ENCODE peak calls at places on chromosome 9, in nine cellular contexts. One of them, this sample, is unnamed.

GRCh38 chr9:37592108-37592951 is at the start of gene TOMM5:
- DNase-seq in fibroblast of pulmonary artery: peak
- DNase-seq in GM12878: peak
- DNase-seq in GM13976: peak
- DNase-seq in brain microvascular endothelial cell: peak
- DNase-seq in MM.1S: peak
- DNase-seq in cardiac fibroblast: peak
- DNase-seq in heart left ventricle: peak
- DNase-seq in AG04449: peak
- DNase-seq in this sample: peak

GRCh38 chr9:89919171-89919681 is 314.4 kb downstream of the GADD45G start:
- DNase-seq in fibroblast of pulmonary artery: no peak
- DNase-seq in GM12878: peak
- DNase-seq in GM13976: peak
- DNase-seq in brain microvascular endothelial cell: no peak
- DNase-seq in MM.1S: peak
- DNase-seq in cardiac fibroblast: no peak
- DNase-seq in heart left ventricle: no peak
- DNase-seq in AG04449: no peak
- DNase-seq in this sample: no peak

GRCh38 chr9:123710299-123710698 is 219.6 kb downstream of the DENND1A start:
- DNase-seq in fibroblast of pulmonary artery: peak
- DNase-seq in GM12878: no peak
- DNase-seq in GM13976: peak
- DNase-seq in brain microvascular endothelial cell: peak
- DNase-seq in MM.1S: no peak
- DNase-seq in cardiac fibroblast: peak
- DNase-seq in heart left ventricle: no peak
- DNase-seq in AG04449: peak
- DNase-seq in this sample: peak

GRCh38 chr9:89853161-89853560 is 248.3 kb downstream of the GADD45G start:
- DNase-seq in fibroblast of pulmonary artery: no peak
- DNase-seq in GM12878: no peak
- DNase-seq in GM13976: no peak
- DNase-seq in brain microvascular endothelial cell: no peak
- DNase-seq in MM.1S: no peak
- DNase-seq in cardiac fibroblast: no peak
- DNase-seq in heart left ventricle: no peak
- DNase-seq in AG04449: no peak
- DNase-seq in this sample: no peak

GRCh38 chr9:26062172-26062571 is 383.9 kb upstream of the TUSC1 start:
- DNase-seq in fibroblast of pulmonary artery: no peak
- DNase-seq in GM12878: no peak
- DNase-seq in GM13976: no peak
- DNase-seq in brain microvascular endothelial cell: no peak
- DNase-seq in MM.1S: no peak
- DNase-seq in cardiac fibroblast: no peak
- DNase-seq in heart left ventricle: no peak
- DNase-seq in AG04449: no peak
- DNase-seq in this sample: no peak

GRCh38 chr9:116337015-116337414 is 183.4 kb downstream of the PAPPA start:
- DNase-seq in fibroblast of pulmonary artery: peak
- DNase-seq in GM12878: no peak
- DNase-seq in GM13976: no peak
- DNase-seq in brain microvascular endothelial cell: peak
- DNase-seq in MM.1S: no peak
- DNase-seq in cardiac fibroblast: peak
- DNase-seq in heart left ventricle: no peak
- DNase-seq in AG04449: peak
- DNase-seq in this sample: peak

GRCh38 chr9:98867434-98868168 is 60.1 kb downstream of the GALNT12 start:
- DNase-seq in fibroblast of pulmonary artery: peak
- DNase-seq in GM12878: no peak
- DNase-seq in GM13976: no peak
- DNase-seq in brain microvascular endothelial cell: peak
- DNase-seq in MM.1S: no peak
- DNase-seq in cardiac fibroblast: peak
- DNase-seq in heart left ventricle: peak
- DNase-seq in AG04449: no peak
- DNase-seq in this sample: peak

GRCh38 chr9:76607730-76608475 is 148.9 kb downstream of the GCNT1 start:
- DNase-seq in fibroblast of pulmonary artery: no peak
- DNase-seq in GM12878: no peak
- DNase-seq in GM13976: no peak
- DNase-seq in brain microvascular endothelial cell: no peak
- DNase-seq in MM.1S: no peak
- DNase-seq in cardiac fibroblast: no peak
- DNase-seq in heart left ventricle: no peak
- DNase-seq in AG04449: no peak
- DNase-seq in this sample: no peak

GRCh38 chr9:110047955-110048472 is 159.9 kb downstream of the C9orf152 start:
- DNase-seq in fibroblast of pulmonary artery: no peak
- DNase-seq in GM12878: no peak
- DNase-seq in GM13976: peak
- DNase-seq in brain microvascular endothelial cell: no peak
- DNase-seq in MM.1S: no peak
- DNase-seq in cardiac fibroblast: no peak
- DNase-seq in heart left ventricle: no peak
- DNase-seq in AG04449: no peak
- DNase-seq in this sample: no peak

GRCh38 chr9:110753734-110754231 is 85.2 kb downstream of the MUSK start:
- DNase-seq in fibroblast of pulmonary artery: peak
- DNase-seq in GM12878: no peak
- DNase-seq in GM13976: no peak
- DNase-seq in brain microvascular endothelial cell: no peak
- DNase-seq in MM.1S: no peak
- DNase-seq in cardiac fibroblast: peak
- DNase-seq in heart left ventricle: no peak
- DNase-seq in AG04449: no peak
- DNase-seq in this sample: no peak

GRCh38 chr9:109791747-109792146 is 11.7 kb downstream of the PALM2AKAP2 start:
- DNase-seq in fibroblast of pulmonary artery: no peak
- DNase-seq in GM12878: no peak
- DNase-seq in GM13976: no peak
- DNase-seq in brain microvascular endothelial cell: no peak
- DNase-seq in MM.1S: no peak
- DNase-seq in cardiac fibroblast: no peak
- DNase-seq in heart left ventricle: no peak
- DNase-seq in AG04449: no peak
- DNase-seq in this sample: no peak

GRCh38 chr9:98983295-98984268 is 39.9 kb downstream of the COL15A1 start:
- DNase-seq in fibroblast of pulmonary artery: peak
- DNase-seq in GM12878: no peak
- DNase-seq in GM13976: no peak
- DNase-seq in brain microvascular endothelial cell: peak
- DNase-seq in MM.1S: no peak
- DNase-seq in cardiac fibroblast: peak
- DNase-seq in heart left ventricle: no peak
- DNase-seq in AG04449: peak
- DNase-seq in this sample: peak

GRCh38 chr9:133768859-133769510 is 30.8 kb upstream of the SARDH start:
- DNase-seq in fibroblast of pulmonary artery: no peak
- DNase-seq in GM12878: no peak
- DNase-seq in GM13976: no peak
- DNase-seq in brain microvascular endothelial cell: no peak
- DNase-seq in MM.1S: no peak
- DNase-seq in cardiac fibroblast: no peak
- DNase-seq in heart left ventricle: peak
- DNase-seq in AG04449: no peak
- DNase-seq in this sample: no peak

GRCh38 chr9:26172301-26172700 is 494.1 kb upstream of the TUSC1 start:
- DNase-seq in fibroblast of pulmonary artery: no peak
- DNase-seq in GM12878: no peak
- DNase-seq in GM13976: no peak
- DNase-seq in brain microvascular endothelial cell: no peak
- DNase-seq in MM.1S: no peak
- DNase-seq in cardiac fibroblast: no peak
- DNase-seq in heart left ventricle: no peak
- DNase-seq in AG04449: no peak
- DNase-seq in this sample: no peak

GRCh38 chr9:88993327-88993726 is 2.1 kb downstream of the S1PR3 start:
- DNase-seq in fibroblast of pulmonary artery: peak
- DNase-seq in GM12878: no peak
- DNase-seq in GM13976: no peak
- DNase-seq in brain microvascular endothelial cell: no peak
- DNase-seq in MM.1S: no peak
- DNase-seq in cardiac fibroblast: no peak
- DNase-seq in heart left ventricle: no peak
- DNase-seq in AG04449: no peak
- DNase-seq in this sample: no peak

GRCh38 chr9:133529457-133529856 is 4.7 kb upstream of the MYMK start:
- DNase-seq in fibroblast of pulmonary artery: no peak
- DNase-seq in GM12878: no peak
- DNase-seq in GM13976: no peak
- DNase-seq in brain microvascular endothelial cell: no peak
- DNase-seq in MM.1S: no peak
- DNase-seq in cardiac fibroblast: no peak
- DNase-seq in heart left ventricle: no peak
- DNase-seq in AG04449: no peak
- DNase-seq in this sample: no peak

GRCh38 chr9:128296340-128297220 is 20.5 kb downstream of the SWI5 start:
- DNase-seq in fibroblast of pulmonary artery: no peak
- DNase-seq in GM12878: no peak
- DNase-seq in GM13976: peak
- DNase-seq in brain microvascular endothelial cell: no peak
- DNase-seq in MM.1S: no peak
- DNase-seq in cardiac fibroblast: no peak
- DNase-seq in heart left ventricle: no peak
- DNase-seq in AG04449: no peak
- DNase-seq in this sample: no peak

GRCh38 chr9:126860757-126861466 is 473 bp downstream of the ZBTB34 start:
- DNase-seq in fibroblast of pulmonary artery: no peak
- DNase-seq in GM12878: no peak
- DNase-seq in GM13976: peak
- DNase-seq in brain microvascular endothelial cell: no peak
- DNase-seq in MM.1S: peak
- DNase-seq in cardiac fibroblast: peak
- DNase-seq in heart left ventricle: peak
- DNase-seq in AG04449: no peak
- DNase-seq in this sample: no peak

GRCh38 chr9:134637696-134638502 is 3.7 kb upstream of the COL5A1 start:
- DNase-seq in fibroblast of pulmonary artery: peak
- DNase-seq in GM12878: no peak
- DNase-seq in GM13976: no peak
- DNase-seq in brain microvascular endothelial cell: no peak
- DNase-seq in MM.1S: no peak
- DNase-seq in cardiac fibroblast: peak
- DNase-seq in heart left ventricle: peak
- DNase-seq in AG04449: no peak
- DNase-seq in this sample: no peak

GRCh38 chr9:111974092-111974681 is 77.6 kb downstream of the UGCG start:
- DNase-seq in fibroblast of pulmonary artery: peak
- DNase-seq in GM12878: no peak
- DNase-seq in GM13976: no peak
- DNase-seq in brain microvascular endothelial cell: peak
- DNase-seq in MM.1S: no peak
- DNase-seq in cardiac fibroblast: peak
- DNase-seq in heart left ventricle: no peak
- DNase-seq in AG04449: no peak
- DNase-seq in this sample: peak

GRCh38 chr9:89623925-89624420 is 19.2 kb downstream of the GADD45G start:
- DNase-seq in fibroblast of pulmonary artery: no peak
- DNase-seq in GM12878: no peak
- DNase-seq in GM13976: no peak
- DNase-seq in brain microvascular endothelial cell: no peak
- DNase-seq in MM.1S: no peak
- DNase-seq in cardiac fibroblast: no peak
- DNase-seq in heart left ventricle: peak
- DNase-seq in AG04449: no peak
- DNase-seq in this sample: no peak

GRCh38 chr9:114336699-114337395 is 7.2 kb downstream of the ORM2 start:
- DNase-seq in fibroblast of pulmonary artery: no peak
- DNase-seq in GM12878: no peak
- DNase-seq in GM13976: no peak
- DNase-seq in brain microvascular endothelial cell: no peak
- DNase-seq in MM.1S: no peak
- DNase-seq in cardiac fibroblast: no peak
- DNase-seq in heart left ventricle: no peak
- DNase-seq in AG04449: no peak
- DNase-seq in this sample: no peak
- TF ChIP-seq CTCF in fibroblast of pulmonary artery: no peak
- TF ChIP-seq CTCF in GM12878: no peak
- TF ChIP-seq CTCF in GM13976: no peak
- TF ChIP-seq CTCF in brain microvascular endothelial cell: no peak
- TF ChIP-seq CTCF in MM.1S: no peak
- TF ChIP-seq CTCF in cardiac fibroblast: no peak
- TF ChIP-seq CTCF in heart left ventricle: no peak
- TF ChIP-seq CTCF in AG04449: no peak
- TF ChIP-seq CTCF in this sample: no peak

GRCh38 chr9:121901616-121902015 is 191.5 kb downstream of the TTLL11 start:
- DNase-seq in fibroblast of pulmonary artery: peak
- DNase-seq in GM12878: no peak
- DNase-seq in GM13976: no peak
- DNase-seq in brain microvascular endothelial cell: no peak
- DNase-seq in MM.1S: no peak
- DNase-seq in cardiac fibroblast: peak
- DNase-seq in heart left ventricle: no peak
- DNase-seq in AG04449: no peak
- DNase-seq in this sample: no peak
- TF ChIP-seq CTCF in fibroblast of pulmonary artery: no peak
- TF ChIP-seq CTCF in GM12878: no peak
- TF ChIP-seq CTCF in GM13976: no peak
- TF ChIP-seq CTCF in brain microvascular endothelial cell: no peak
- TF ChIP-seq CTCF in MM.1S: no peak
- TF ChIP-seq CTCF in cardiac fibroblast: no peak
- TF ChIP-seq CTCF in heart left ventricle: no peak
- TF ChIP-seq CTCF in AG04449: no peak
- TF ChIP-seq CTCF in this sample: no peak

GRCh38 chr9:131436386-131436785 is 42.5 kb downstream of the PRRC2B start:
- DNase-seq in fibroblast of pulmonary artery: no peak
- DNase-seq in GM12878: no peak
- DNase-seq in GM13976: no peak
- DNase-seq in brain microvascular endothelial cell: peak
- DNase-seq in MM.1S: no peak
- DNase-seq in cardiac fibroblast: peak
- DNase-seq in heart left ventricle: peak
- DNase-seq in AG04449: no peak
- DNase-seq in this sample: no peak
- TF ChIP-seq CTCF in fibroblast of pulmonary artery: no peak
- TF ChIP-seq CTCF in GM12878: no peak
- TF ChIP-seq CTCF in GM13976: no peak
- TF ChIP-seq CTCF in brain microvascular endothelial cell: no peak
- TF ChIP-seq CTCF in MM.1S: no peak
- TF ChIP-seq CTCF in cardiac fibroblast: no peak
- TF ChIP-seq CTCF in heart left ventricle: no peak
- TF ChIP-seq CTCF in AG04449: no peak
- TF ChIP-seq CTCF in this sample: no peak

GRCh38 chr9:24616858-24617257 is 71.2 kb upstream of the IZUMO3 start:
- DNase-seq in fibroblast of pulmonary artery: no peak
- DNase-seq in GM12878: no peak
- DNase-seq in GM13976: no peak
- DNase-seq in brain microvascular endothelial cell: no peak
- DNase-seq in MM.1S: no peak
- DNase-seq in cardiac fibroblast: no peak
- DNase-seq in heart left ventricle: no peak
- DNase-seq in AG04449: no peak
- DNase-seq in this sample: no peak

DNA sequence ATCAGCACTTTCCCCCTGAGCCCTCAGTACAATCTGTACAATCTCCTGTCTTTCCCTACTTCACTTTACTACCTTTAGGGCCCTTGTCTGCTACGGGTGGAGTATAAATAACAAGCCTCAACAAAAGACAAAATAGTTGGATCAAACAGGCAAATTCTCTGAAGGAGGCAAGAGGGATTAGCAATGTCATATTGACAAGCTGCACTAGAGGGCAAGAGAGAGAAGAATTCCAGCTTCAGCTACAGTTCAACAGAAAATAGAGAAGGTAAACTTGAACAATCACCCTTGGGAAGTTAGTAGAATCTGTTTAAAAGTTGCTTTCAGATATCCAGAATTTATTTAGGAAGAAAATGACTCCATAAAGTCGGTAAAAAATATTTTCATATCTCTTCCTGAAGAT is 68.4 kb upstream of the IZUMO3 start:
- DNase-seq in fibroblast of pulmonary artery: peak
- DNase-seq in GM12878: no peak
- DNase-seq in GM13976: no peak
- DNase-seq in brain microvascular endothelial cell: no peak
- DNase-seq in MM.1S: peak
- DNase-seq in cardiac fibroblast: no peak
- DNase-seq in heart left ventricle: no peak
- DNase-seq in AG04449: no peak
- DNase-seq in this sample: no peak
- TF ChIP-seq CTCF in fibroblast of pulmonary artery: no peak
- TF ChIP-seq CTCF in GM12878: no peak
- TF ChIP-seq CTCF in GM13976: no peak
- TF ChIP-seq CTCF in brain microvascular endothelial cell: no peak
- TF ChIP-seq CTCF in MM.1S: peak
- TF ChIP-seq CTCF in cardiac fibroblast: no peak
- TF ChIP-seq CTCF in heart left ventricle: no peak
- TF ChIP-seq CTCF in AG04449: no peak
- TF ChIP-seq CTCF in this sample: no peak

This sample was measured in HFFc6.